ENCODE peak calls at places on chromosomes 7 and 10, in five cellular contexts. B, R, O, H and T are unnamed samples.

GRCh38 chr7:157405914-157406810 is 69.4 kb downstream of the DNAJB6 start:
- DNase-seq in B (no peak), R (no peak), O (peak; percentile 65), H (no peak), T (no peak)

GRCh38 chr10:44364566-44364965 is 20.3 kb downstream of the CXCL12 start:
- DNase-seq in B (no peak), R (no peak), O (no peak), H (no peak), T (no peak)

GRCh38 chr10:124372906-124373305 is 45.8 kb downstream of the OAT start:
- DNase-seq in B (no peak), R (no peak), O (no peak), H (no peak), T (no peak)

GRCh38 chr10:71970331-71970730 is 6.1 kb downstream of the CHST3 start:
- DNase-seq in B (no peak), R (no peak), O (no peak), H (peak; percentile 79), T (no peak)

GRCh38 chr7:92835851-92836488 is 403 bp downstream of the CDK6 start:
- DNase-seq in B (no peak), R (peak; percentile 11), O (peak; percentile 20), H (no peak), T (peak; percentile 40)

GRCh38 chr7:91351374-91351773 is 87.1 kb downstream of the FZD1 start:
- DNase-seq in B (peak; percentile 58), R (no peak), O (no peak), H (no peak), T (no peak)

GRCh38 chr7:2811476-2812118 is 32.5 kb downstream of the GNA12 start:
- DNase-seq in B (peak; percentile 56), R (no peak), O (no peak), H (no peak), T (no peak)

GRCh38 chr7:158110034-158110590 is 477.5 kb downstream of the PTPRN2 start:
- DNase-seq in B (no peak), R (no peak), O (no peak), H (no peak), T (no peak)

GRCh38 chr7:111329367-111330234 is 232.7 kb downstream of the IMMP2L start:
- DNase-seq in B (peak; percentile 17), R (no peak), O (no peak), H (no peak), T (no peak)

GRCh38 chr10:29540016-29540415 is 94.8 kb downstream of the SVIL start:
- DNase-seq in B (no peak), R (no peak), O (no peak), H (no peak), T (no peak)

GRCh38 chr7:25843467-25843866 is 308.5 kb upstream of the NFE2L3 start:
- DNase-seq in B (no peak), R (no peak), O (no peak), H (no peak), T (no peak)

GRCh38 chr7:105800442-105800841 is 76.0 kb downstream of the ATXN7L1 start:
- DNase-seq in B (peak; percentile 36), R (no peak), O (no peak), H (no peak), T (no peak)

GRCh38 chr10:97371696-97372095 is 29.4 kb downstream of the RRP12 start:
- DNase-seq in B (no peak), R (no peak), O (no peak), H (no peak), T (no peak)

DNA sequence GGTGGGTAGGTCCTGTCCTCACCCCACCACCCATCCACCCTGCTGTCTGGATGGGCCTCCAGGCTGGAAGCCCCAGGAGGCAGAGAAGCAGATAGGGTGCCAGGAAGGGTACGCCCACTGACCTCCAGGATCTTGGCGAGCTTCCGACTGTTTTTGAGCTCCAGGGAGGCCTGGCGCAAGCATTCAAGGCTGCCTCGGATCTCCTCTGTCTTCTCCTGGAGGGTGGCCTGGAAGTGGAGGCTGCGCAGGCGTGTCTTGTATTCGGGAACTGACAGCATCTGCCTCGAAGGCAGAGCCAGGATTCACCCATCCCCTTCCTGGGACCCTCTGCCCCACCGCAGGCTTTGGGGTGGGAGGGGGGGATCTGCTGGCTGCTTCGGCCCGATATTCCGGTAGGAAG is 48.4 kb downstream of the GRID2IP start:
- DNase-seq in B (no peak), R (no peak), O (no peak), H (no peak), T (no peak)
- H3K4me3 ChIP-seq in B (no peak overlapping the region), R (no peak overlapping the region), O (peak overlapping the region; percentile 76), H (peak overlapping the region; percentile 82), T (no peak overlapping the region)

DNA sequence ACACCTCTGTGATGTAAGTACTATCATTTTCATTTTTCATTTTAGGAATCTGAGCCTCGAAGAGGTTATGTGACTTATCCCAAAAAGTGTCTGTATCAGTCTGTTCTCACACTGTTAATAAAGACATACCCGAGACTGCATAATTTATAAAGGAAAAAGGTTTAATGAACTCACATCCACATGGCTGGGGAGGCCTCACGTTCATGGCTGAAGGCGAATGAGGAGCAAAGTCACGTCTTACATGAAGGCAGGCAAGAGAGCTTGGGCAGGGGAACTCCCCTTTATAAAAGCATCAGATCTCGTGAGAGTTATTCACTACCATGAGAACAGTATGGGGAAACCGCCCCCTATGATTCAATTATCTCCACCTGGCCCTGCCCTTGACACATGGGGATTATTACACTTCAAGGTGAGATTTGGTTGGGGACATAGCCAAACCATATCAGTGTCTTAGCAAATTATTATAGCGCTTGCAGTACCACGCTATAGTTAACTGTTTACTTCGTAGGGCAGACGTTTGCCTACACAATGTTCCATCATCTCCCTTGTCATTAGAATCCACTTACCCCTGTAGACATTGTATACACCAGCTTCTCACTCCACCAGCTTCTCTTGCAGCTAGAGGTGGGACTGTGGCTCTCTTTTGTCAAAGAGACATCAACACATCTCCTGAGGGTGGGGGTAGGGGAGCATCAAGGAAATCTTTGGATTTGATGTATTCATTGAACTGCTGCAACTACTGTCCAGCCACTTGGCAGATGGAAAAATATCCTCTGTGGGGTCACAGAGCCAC is 15.4 kb upstream of the NMT2 start:
- DNase-seq in B (no peak), R (no peak), O (no peak), H (no peak), T (no peak)
- H3K4me3 ChIP-seq in B (no peak overlapping the region), R (no peak overlapping the region), O (no peak overlapping the region), H (no peak overlapping the region), T (no peak overlapping the region)

GRCh38 chr10:49831352-49832040 is 69.4 kb upstream of the OGDHL start:
- DNase-seq in B (no peak), R (no peak), O (no peak), H (no peak), T (no peak)
- H3K4me3 ChIP-seq in B (no peak overlapping the region), R (no peak overlapping the region), O (no peak overlapping the region), H (no peak overlapping the region), T (no peak overlapping the region)

DNA sequence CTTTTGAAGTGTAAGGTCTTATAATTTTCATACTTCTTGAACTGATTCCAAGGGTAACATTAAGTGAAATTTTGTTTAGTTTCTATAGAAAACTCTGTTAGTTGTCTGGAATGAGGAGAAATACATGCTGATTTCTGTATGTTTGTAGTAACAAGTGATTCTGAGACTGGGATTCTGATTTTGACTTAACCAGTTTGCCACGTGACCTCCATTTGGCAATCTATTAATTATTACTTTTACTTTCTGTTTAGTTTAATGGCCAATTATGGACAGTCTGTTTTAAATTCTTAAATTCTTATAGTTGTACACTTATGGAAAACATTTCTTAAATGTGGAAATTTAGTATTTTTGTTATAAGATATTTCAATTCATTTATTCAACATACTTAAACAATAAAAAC is 163.1 kb downstream of the ADK start:
- DNase-seq in B (no peak), R (no peak), O (no peak), H (no peak), T (no peak)
- H3K4me3 ChIP-seq in B (no peak overlapping the region), R (no peak overlapping the region), O (peak overlapping the region; percentile 53), H (peak overlapping the region; percentile 13), T (no peak overlapping the region)